ENCODE peak calls at places on chromosomes 5 and 9, in ten cellular contexts. L, Y, A, F, B, D, I, W, N and R are unnamed samples.

GRCh38 chr5:14145356-14146334 is 2.5 kb downstream of the TRIO start:
- DNase-seq in L (no peak), Y (peak; percentile 75), A (no peak), F (no peak), B (no peak), D (peak; percentile 90), I (no peak), W (no peak), N (no peak), R (no peak)

GRCh38 chr9:98228392-98229089 is 26.9 kb downstream of the TBC1D2 start:
- DNase-seq in L (peak; percentile 55), Y (no peak), A (no peak), F (no peak), B (no peak), D (no peak), I (no peak), W (no peak), N (no peak), R (no peak)

GRCh38 chr9:136484153-136485048 is 1.6 kb upstream of the SEC16A start:
- DNase-seq in L (peak; percentile 62), Y (no peak), A (no peak), F (peak; percentile 46), B (no peak), D (peak; percentile 82), I (no peak), W (no peak), N (peak; percentile 33), R (no peak)

GRCh38 chr5:84181093-84181492 is 203.6 kb downstream of the EDIL3 start:
- DNase-seq in L (no peak), Y (no peak), A (no peak), F (peak; percentile 24), B (no peak), D (no peak), I (no peak), W (no peak), N (no peak), R (no peak)

GRCh38 chr5:10400411-10400810 is 41.3 kb upstream of the ROPN1L start:
- DNase-seq in L (no peak), Y (no peak), A (no peak), F (no peak), B (no peak), D (no peak), I (no peak), W (no peak), N (no peak), R (peak; percentile 64)

GRCh38 chr5:34756781-34757624 is 82.0 kb upstream of the TTC23L start:
- DNase-seq in L (peak; percentile 63), Y (no peak), A (no peak), F (no peak), B (no peak), D (no peak), I (no peak), W (no peak), N (no peak), R (no peak)

GRCh38 chr5:159010611-159011497 is 88.9 kb downstream of the EBF1 start:
- DNase-seq in L (no peak), Y (no peak), A (no peak), F (peak; percentile 57), B (no peak), D (no peak), I (no peak), W (no peak), N (no peak), R (no peak)

GRCh38 chr9:88809371-88809770 is 181.9 kb upstream of the S1PR3 start:
- DNase-seq in L (no peak), Y (no peak), A (no peak), F (peak; percentile 43), B (no peak), D (no peak), I (no peak), W (no peak), N (no peak), R (no peak)

GRCh38 chr5:1255081-1255561 is 29.9 kb downstream of the SLC6A18 start:
- DNase-seq in L (no peak), Y (no peak), A (no peak), F (no peak), B (peak; percentile 33), D (no peak), I (peak; percentile 14), W (no peak), N (peak; percentile 55), R (no peak)

GRCh38 chr5:14195588-14195987 is 52.4 kb downstream of the TRIO start:
- DNase-seq in L (no peak), Y (no peak), A (no peak), F (no peak), B (no peak), D (no peak), I (no peak), W (no peak), N (no peak), R (no peak)

GRCh38 chr9:118318770-118319443 is 614.7 kb downstream of the TLR4 start:
- DNase-seq in L (no peak), Y (no peak), A (no peak), F (no peak), B (no peak), D (peak; percentile 70), I (no peak), W (no peak), N (no peak), R (no peak)

GRCh38 chr5:128844354-128844923 is 120.8 kb upstream of the SLC27A6 start:
- DNase-seq in L (no peak), Y (no peak), A (no peak), F (no peak), B (no peak), D (peak; percentile 37), I (no peak), W (no peak), N (no peak), R (peak; percentile 66)

GRCh38 chr9:75148551-75148950 is 60.2 kb downstream of the OSTF1 start:
- DNase-seq in L (no peak), Y (peak; percentile 76), A (no peak), F (no peak), B (no peak), D (no peak), I (no peak), W (peak; percentile 42), N (no peak), R (no peak)

GRCh38 chr9:134538856-134539562 is 102.6 kb upstream of the COL5A1 start:
- DNase-seq in L (no peak), Y (no peak), A (no peak), F (no peak), B (no peak), D (no peak), I (no peak), W (no peak), N (no peak), R (no peak)

GRCh38 chr5:128498844-128499455 is 39.1 kb downstream of the FBN2 start:
- DNase-seq in L (peak; percentile 11), Y (peak; percentile 13), A (no peak), F (no peak), B (no peak), D (peak; percentile 38), I (no peak), W (no peak), N (no peak), R (peak; percentile 31)

GRCh38 chr5:153742071-153742470 is 251.6 kb downstream of the GRIA1 start:
- DNase-seq in L (no peak), Y (no peak), A (no peak), F (no peak), B (no peak), D (no peak), I (no peak), W (no peak), N (no peak), R (no peak)

GRCh38 chr5:61783481-61783880 is 451.4 kb downstream of the ZSWIM6 start:
- DNase-seq in L (no peak), Y (no peak), A (no peak), F (no peak), B (no peak), D (no peak), I (no peak), W (no peak), N (no peak), R (no peak)

GRCh38 chr5:143106175-143106574 is 297.3 kb downstream of the NR3C1 start:
- DNase-seq in L (peak; percentile 34), Y (peak; percentile 40), A (no peak), F (peak; percentile 56), B (no peak), D (peak; percentile 64), I (no peak), W (peak; percentile 32), N (no peak), R (peak; percentile 15)

GRCh38 chr9:10108815-10109214 is 504.0 kb downstream of the PTPRD start:
- DNase-seq in L (no peak), Y (no peak), A (no peak), F (no peak), B (no peak), D (no peak), I (no peak), W (no peak), N (no peak), R (no peak)

GRCh38 chr9:111854799-111855198 is 41.8 kb upstream of the UGCG start:
- DNase-seq in L (no peak), Y (no peak), A (no peak), F (no peak), B (no peak), D (no peak), I (no peak), W (no peak), N (no peak), R (no peak)

GRCh38 chr9:99127372-99128132 is 22.6 kb downstream of the TGFBR1 start:
- DNase-seq in L (no peak), Y (peak; percentile 24), A (no peak), F (no peak), B (no peak), D (peak; percentile 89), I (no peak), W (no peak), N (no peak), R (no peak)

GRCh38 chr9:93233033-93233432 is 49.1 kb downstream of the WNK2 start:
- DNase-seq in L (no peak), Y (no peak), A (no peak), F (no peak), B (no peak), D (no peak), I (no peak), W (no peak), N (no peak), R (no peak)

GRCh38 chr5:73007051-73007450 is 51.2 kb downstream of the FCHO2 start:
- DNase-seq in L (no peak), Y (no peak), A (no peak), F (no peak), B (no peak), D (no peak), I (no peak), W (no peak), N (no peak), R (no peak)

GRCh38 chr9:70835323-70835722 is 286.1 kb downstream of the TRPM3 start:
- DNase-seq in L (no peak), Y (peak; percentile 5), A (no peak), F (no peak), B (no peak), D (peak; percentile 22), I (no peak), W (no peak), N (no peak), R (no peak)